ENCODE peak calls at places on chromosomes 16 and 17, in seven cellular contexts. D is IMR-90, U is H9, K is H1, S is mesenchymal stem cell, Y is neuronal stem cell, F is trophoblast cell. H is an unnamed sample.

GRCh38 chr16:55385363-55385762 is 61.4 kb downstream of the IRX6 start:
- DNase-seq in D (no peak), U (no peak), K (no peak), S (no peak), Y (no peak), F (no peak), H (no peak)

GRCh38 chr17:45320931-45321461 is 4.2 kb upstream of the MAP3K14 start:
- DNase-seq in D (peak), U (no peak), K (no peak), S (peak), Y (no peak), F (peak), H (peak)

GRCh38 chr16:83744521-83744981 is 63.2 kb upstream of the HSBP1 start:
- DNase-seq in D (peak), U (peak), K (no peak), S (peak), Y (peak), F (peak), H (peak)

GRCh38 chr17:77428901-77429734 is 288.3 kb downstream of the SEC14L1 start:
- DNase-seq in D (no peak), U (no peak), K (no peak), S (no peak), Y (no peak), F (no peak), H (no peak)

GRCh38 chr17:57756941-57757340 is 11.8 kb upstream of the CCDC182 start:
- DNase-seq in D (no peak), U (no peak), K (no peak), S (no peak), Y (no peak), F (no peak), H (peak)

GRCh38 chr17:1231456-1231855 is 38.8 kb upstream of the BHLHA9 start:
- DNase-seq in D (no peak), U (no peak), K (no peak), S (no peak), Y (no peak), F (no peak), H (no peak)

GRCh38 chr16:26857371-26857770 is 209.4 kb upstream of the C16orf82 start:
- DNase-seq in D (no peak), U (no peak), K (no peak), S (no peak), Y (no peak), F (no peak), H (no peak)

GRCh38 chr17:73188011-73188410 is 4.8 kb upstream of the COG1 start:
- DNase-seq in D (no peak), U (no peak), K (no peak), S (no peak), Y (no peak), F (no peak), H (no peak)

GRCh38 chr17:45128331-45128730 is 4.0 kb downstream of the PLCD3 start:
- DNase-seq in D (no peak), U (no peak), K (no peak), S (no peak), Y (no peak), F (no peak), H (no peak)

GRCh38 chr17:36614974-36615373 is 13.6 kb downstream of the MRM1 start:
- DNase-seq in D (no peak), U (peak), K (no peak), S (no peak), Y (no peak), F (no peak), H (peak)

GRCh38 chr17:9142772-9143494 is 121.6 kb downstream of the NTN1 start:
- DNase-seq in D (no peak), U (no peak), K (no peak), S (no peak), Y (no peak), F (no peak), H (no peak)

GRCh38 chr17:77498056-77498785 is 357.5 kb downstream of the SEC14L1 start:
- DNase-seq in D (no peak), U (no peak), K (no peak), S (no peak), Y (no peak), F (no peak), H (no peak)

GRCh38 chr16:27813591-27813990 is 249.9 kb downstream of the GSG1L start:
- DNase-seq in D (no peak), U (no peak), K (no peak), S (no peak), Y (no peak), F (no peak), H (no peak)

GRCh38 chr16:57372372-57373116 is at the start of gene CX3CL1:
- DNase-seq in D (peak), U (peak), K (no peak), S (peak), Y (no peak), F (no peak), H (peak)

GRCh38 chr17:50634915-50635719 is 436 bp downstream of the ABCC3 start:
- DNase-seq in D (no peak), U (no peak), K (no peak), S (no peak), Y (no peak), F (no peak), H (no peak)

GRCh38 chr17:45311762-45312476 is 4.9 kb downstream of the MAP3K14 start:
- DNase-seq in D (peak), U (no peak), K (no peak), S (peak), Y (no peak), F (peak), H (peak)

GRCh38 chr16:55571191-55571897 is 4.9 kb downstream of the CAPNS2 start:
- DNase-seq in D (no peak), U (no peak), K (no peak), S (no peak), Y (no peak), F (no peak), H (no peak)

GRCh38 chr17:65222216-65222738 is 85.1 kb downstream of the RGS9 start:
- DNase-seq in D (peak), U (no peak), K (no peak), S (no peak), Y (no peak), F (no peak), H (no peak)

GRCh38 chr16:7246578-7246977 is 86.1 kb upstream of the RBFOX1 start:
- DNase-seq in D (no peak), U (peak), K (no peak), S (no peak), Y (peak), F (no peak), H (peak)

GRCh38 chr17:46117117-46117516 is 76.1 kb downstream of the KANSL1 start:
- DNase-seq in D (no peak), U (no peak), K (no peak), S (no peak), Y (no peak), F (no peak), H (peak)

GRCh38 chr17:6421700-6422604 is 13.0 kb downstream of the AIPL1 start:
- DNase-seq in D (peak), U (peak), K (peak), S (peak), Y (peak), F (peak), H (peak)

GRCh38 chr16:1027416-1027815 is 45.1 kb upstream of the SSTR5 start:
- DNase-seq in D (no peak), U (no peak), K (no peak), S (no peak), Y (no peak), F (no peak), H (no peak)
- H4K8ac ChIP-seq in D (no peak), U (no peak), K (no peak), S (no peak), Y (no peak), F (no peak), H (no peak)

GRCh38 chr16:87736003-87736382 is 29.8 kb downstream of the KLHDC4 start:
- DNase-seq in D (no peak), U (no peak), K (no peak), S (no peak), Y (no peak), F (no peak), H (no peak)
- H3K18ac ChIP-seq in D (no peak), U (no peak), K (no peak), S (no peak), Y (no peak), F (no peak), H (no peak)

GRCh38 chr16:69859105-69859969 is 91.8 kb upstream of the CLEC18A start:
- DNase-seq in D (no peak), U (peak), K (peak), S (no peak), Y (peak), F (peak), H (peak)
- H4K8ac ChIP-seq in D (no peak), U (no peak), K (no peak), S (no peak), Y (no peak), F (no peak), H (no peak)

DNA sequence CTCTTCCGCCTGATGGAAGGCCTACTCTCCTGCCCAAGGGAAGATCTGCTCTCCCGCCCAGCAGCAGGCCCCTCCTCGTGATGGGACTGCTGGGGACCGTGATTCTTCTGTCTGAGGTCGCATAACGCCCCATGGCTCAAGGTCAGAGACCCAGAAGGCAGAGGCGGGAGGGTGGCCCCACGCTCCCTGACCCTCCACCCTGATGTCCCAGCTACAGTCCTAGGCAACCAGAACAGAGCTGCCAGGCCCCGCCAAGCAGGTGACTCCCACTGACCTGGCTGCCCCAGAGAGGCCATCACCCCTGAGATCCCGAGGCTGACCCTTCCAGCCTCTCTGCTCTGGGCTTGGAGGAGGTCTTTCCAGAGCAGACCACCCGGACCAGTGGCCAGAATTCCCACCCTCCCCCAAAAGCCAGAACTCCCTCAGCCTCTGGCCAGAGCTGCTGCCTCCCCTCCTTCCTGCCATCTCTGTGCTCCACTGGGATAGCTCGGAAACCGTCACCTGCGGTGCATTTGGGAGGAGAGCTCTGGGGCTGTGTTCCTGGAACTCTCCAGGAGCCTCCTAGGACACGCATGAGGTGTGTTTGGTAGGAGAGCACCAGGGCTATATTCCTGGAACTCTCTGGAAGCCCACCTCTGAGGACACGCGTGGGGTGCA is 7.3 kb downstream of the ENPP7 start:
- DNase-seq in D (no peak), U (no peak), K (no peak), S (no peak), Y (no peak), F (no peak), H (no peak)
- H3K18ac ChIP-seq in D (no peak), U (no peak), K (no peak), S (no peak), Y (peak), F (no peak), H (no peak)

DNA sequence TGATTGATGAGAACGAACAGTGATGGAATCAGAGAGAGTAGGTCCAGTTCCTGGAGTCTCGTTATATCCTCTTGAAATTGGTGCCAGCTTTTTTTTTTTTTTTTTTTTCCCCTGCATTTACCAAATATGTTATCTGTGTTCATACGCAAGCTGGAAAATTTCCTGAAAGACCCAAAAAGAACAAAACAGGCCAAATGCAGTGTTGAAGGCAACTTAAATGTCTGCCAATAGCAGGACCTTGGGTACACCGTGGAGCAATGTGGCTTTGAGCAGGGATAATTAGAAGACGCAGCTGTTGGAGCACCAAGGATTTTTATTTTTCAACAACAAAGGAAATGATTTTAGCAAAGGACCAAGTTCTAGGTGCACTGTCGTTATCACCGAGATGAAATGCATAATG is 105.0 kb downstream of the ABCC6 start:
- DNase-seq in D (no peak), U (no peak), K (no peak), S (no peak), Y (no peak), F (no peak), H (no peak)
- H4K8ac ChIP-seq in D (no peak), U (no peak), K (no peak), S (no peak), Y (no peak), F (no peak), H (no peak)

GRCh38 chr16:47876494-47876893 is 279.3 kb downstream of the ABCC12 start:
- DNase-seq in D (no peak), U (no peak), K (no peak), S (no peak), Y (no peak), F (peak), H (no peak)

GRCh38 chr16:47872228-47872627 is 283.6 kb downstream of the ABCC12 start:
- DNase-seq in D (no peak), U (no peak), K (no peak), S (no peak), Y (no peak), F (no peak), H (no peak)

GRCh38 chr16:47877166-47877565 is 278.6 kb downstream of the ABCC12 start:
- DNase-seq in D (no peak), U (no peak), K (no peak), S (no peak), Y (no peak), F (no peak), H (no peak)

GRCh38 chr16:47873434-47873833 is 282.4 kb downstream of the ABCC12 start:
- DNase-seq in D (no peak), U (no peak), K (no peak), S (no peak), Y (no peak), F (no peak), H (no peak)
- H3K18ac ChIP-seq in D (no peak), U (no peak), K (no peak), S (no peak), Y (no peak), F (no peak), H (peak)

DNA sequence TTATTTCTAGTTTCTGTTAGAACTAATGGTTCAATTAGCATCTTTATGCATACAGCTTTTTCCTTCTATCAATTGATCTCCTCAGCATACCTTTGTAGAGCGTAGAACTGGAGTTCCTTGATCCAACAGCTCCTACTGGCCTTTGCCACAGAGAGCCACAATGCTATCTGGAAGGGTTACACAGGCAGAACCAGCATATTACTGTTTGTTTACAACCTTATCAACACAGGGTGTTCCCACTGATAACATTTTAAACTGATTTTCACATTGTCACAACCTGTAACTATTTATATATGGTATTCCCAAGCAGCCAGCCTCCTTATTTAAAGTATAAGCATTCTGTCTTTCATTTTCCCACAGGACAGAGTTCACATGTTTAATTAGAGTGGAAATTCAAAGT is 382.2 kb downstream of the MAF start:
- DNase-seq in D (no peak), U (no peak), K (no peak), S (no peak), Y (no peak), F (no peak), H (no peak)
- H4K8ac ChIP-seq in D (no peak), U (no peak), K (no peak), S (no peak), Y (no peak), F (no peak), H (no peak)

GRCh38 chr16:54125751-54126655 is 160.6 kb downstream of the IRX3 start:
- DNase-seq in D (no peak), U (no peak), K (no peak), S (no peak), Y (no peak), F (peak), H (no peak)
- H3K18ac ChIP-seq in D (no peak), U (no peak), K (no peak), S (no peak), Y (no peak), F (no peak), H (no peak)

DNA sequence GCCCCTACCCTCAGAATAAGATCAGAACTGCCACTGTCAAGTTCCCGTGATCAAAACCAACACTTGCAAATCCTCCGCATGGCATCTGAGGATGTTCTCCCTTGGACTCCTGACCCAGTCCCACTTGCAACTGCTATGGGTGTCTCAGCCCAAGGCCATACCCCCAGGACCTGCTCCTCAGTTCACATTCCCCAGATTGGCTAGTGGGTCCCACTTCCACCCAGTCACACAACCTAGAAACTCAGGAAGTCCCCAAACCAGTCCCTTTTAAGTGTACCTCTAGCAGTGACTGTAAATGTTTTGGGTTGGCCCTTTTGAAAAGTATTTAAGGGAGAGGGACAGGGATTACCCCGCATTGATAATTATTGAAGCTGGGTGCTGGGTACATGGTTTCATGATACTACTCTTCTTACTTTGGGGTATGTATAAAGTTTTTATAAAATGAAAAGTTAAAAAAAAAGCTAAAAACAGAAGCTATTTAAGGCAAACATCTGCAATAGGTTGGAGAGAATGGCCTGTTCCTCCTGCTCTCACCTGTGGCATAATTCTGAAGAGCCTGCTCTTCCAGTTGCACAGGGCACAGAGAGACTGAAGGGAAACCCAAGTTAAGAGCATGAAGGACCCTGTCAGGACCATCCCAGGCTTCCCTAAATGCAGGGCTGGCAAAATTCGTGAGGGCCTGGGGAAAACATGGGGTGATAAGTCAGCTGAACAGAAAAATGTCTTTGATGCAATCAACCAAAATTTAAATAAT is 42.5 kb downstream of the ERN1 start:
- DNase-seq in D (no peak), U (no peak), K (no peak), S (no peak), Y (no peak), F (peak), H (no peak)
- H4K8ac ChIP-seq in D (no peak), U (no peak), K (peak), S (no peak), Y (no peak), F (no peak), H (no peak)

DNA sequence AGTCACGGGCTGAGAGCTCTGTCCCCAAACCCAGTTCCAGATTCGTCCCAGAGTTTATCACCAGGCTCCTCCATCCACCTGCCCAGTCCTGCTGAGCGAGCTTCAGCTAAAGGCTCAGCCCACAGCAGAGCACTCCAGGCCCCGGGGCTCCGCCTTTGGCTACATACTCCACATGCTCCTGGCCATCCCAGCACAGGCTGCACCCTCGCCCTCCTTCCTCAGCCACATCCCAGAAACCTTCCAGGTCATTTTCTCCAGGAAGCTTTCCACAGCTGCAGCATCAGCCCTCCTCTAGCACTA is 4.7 kb upstream of the CD2BP2 start:
- DNase-seq in D (no peak), U (no peak), K (no peak), S (no peak), Y (no peak), F (peak), H (no peak)
- H3K18ac ChIP-seq in D (no peak), U (no peak), K (no peak), S (no peak), Y (no peak), F (no peak), H (no peak)